ENCODE peak calls at places on chromosome 1, in seven cellular contexts. Q, A, F, X, U, G and C are unnamed samples.

GRCh38 chr1:34696230-34696629 is 58.6 kb upstream of the GJB5 start:
- DNase-seq in Q (no peak), A (peak), F (no peak), X (no peak), U (peak), G (no peak), C (no peak)

GRCh38 chr1:119647228-119647733 is 785 bp downstream of the ZNF697 start:
- DNase-seq in Q (no peak), A (peak), F (no peak), X (no peak), U (peak), G (no peak), C (no peak)

GRCh38 chr1:112704908-112705627 is 1.9 kb downstream of the RHOC start:
- DNase-seq in Q (peak), A (peak), F (peak), X (peak), U (peak), G (peak), C (peak)

GRCh38 chr1:172826096-172826741 is 167.3 kb downstream of the FASLG start:
- DNase-seq in Q (peak), A (peak), F (peak), X (peak), U (no peak), G (no peak), C (no peak)

GRCh38 chr1:110548381-110548780 is 29.4 kb upstream of the KCNA10 start:
- DNase-seq in Q (no peak), A (peak), F (no peak), X (no peak), U (no peak), G (no peak), C (no peak)

GRCh38 chr1:87897486-87897885 is 568.8 kb downstream of the LMO4 start:
- DNase-seq in Q (no peak), A (no peak), F (no peak), X (no peak), U (no peak), G (no peak), C (no peak)

GRCh38 chr1:47021070-47021469 is 2.4 kb upstream of the CYP4X1 start:
- DNase-seq in Q (no peak), A (no peak), F (no peak), X (no peak), U (no peak), G (no peak), C (no peak)

GRCh38 chr1:8629241-8630091 is 188.0 kb downstream of the RERE start:
- DNase-seq in Q (peak), A (no peak), F (peak), X (peak), U (no peak), G (peak), C (no peak)

GRCh38 chr1:203407301-203407700 is 56.4 kb upstream of the FMOD start:
- DNase-seq in Q (no peak), A (no peak), F (no peak), X (no peak), U (no peak), G (no peak), C (no peak)

GRCh38 chr1:112983540-112984131 is 27.6 kb upstream of the SLC16A1 start:
- DNase-seq in Q (no peak), A (no peak), F (no peak), X (no peak), U (no peak), G (no peak), C (no peak)

GRCh38 chr1:202164271-202165037 is 4.1 kb upstream of the PTPN7 start:
- DNase-seq in Q (no peak), A (no peak), F (no peak), X (no peak), U (peak), G (peak), C (no peak)

DNA sequence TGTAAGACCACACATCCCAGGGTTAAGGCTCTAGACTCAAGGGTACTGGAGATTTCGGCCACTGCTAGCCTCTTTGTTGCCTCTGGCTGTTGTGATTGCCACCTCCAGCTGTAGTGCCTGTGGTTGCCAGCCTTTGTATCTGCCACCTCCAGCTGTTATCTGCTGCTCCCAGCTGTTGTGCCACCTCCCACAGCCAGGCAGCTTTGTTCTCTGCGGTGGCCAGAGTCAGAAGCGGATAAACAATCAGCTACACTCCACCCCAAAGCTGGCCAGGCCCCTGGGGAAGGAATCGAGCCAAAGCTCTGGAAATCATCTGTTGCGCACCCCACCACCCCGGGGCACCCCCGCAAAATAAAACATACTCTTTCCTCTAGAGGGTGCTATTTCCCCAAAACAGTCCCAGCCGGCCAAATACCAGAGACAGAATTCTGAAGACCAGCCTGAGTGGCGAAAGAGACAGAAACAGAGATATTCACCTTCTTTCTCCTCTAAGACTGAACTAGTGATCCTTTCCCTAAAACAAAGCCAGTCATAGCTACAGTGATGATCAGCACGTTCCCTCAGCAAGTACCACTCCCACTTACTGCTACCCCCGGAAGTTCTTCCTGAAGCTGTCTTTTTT is 14.8 kb upstream of the PIGM start:
- DNase-seq in Q (no peak), A (no peak), F (peak), X (peak), U (no peak), G (no peak), C (no peak)
- H3K4me3 ChIP-seq in Q (no peak), A (no peak), F (no peak), X (peak), U (no peak), G (no peak), C (peak)

GRCh38 chr1:193059282-193060225 is at the start of the genes RO60 and UCHL5:
- DNase-seq in Q (peak), A (peak), F (peak), X (peak), U (peak), G (peak), C (peak)
- H3K4me3 ChIP-seq in Q (peak), A (peak), F (peak), X (peak), U (peak), G (peak), C (peak)

DNA sequence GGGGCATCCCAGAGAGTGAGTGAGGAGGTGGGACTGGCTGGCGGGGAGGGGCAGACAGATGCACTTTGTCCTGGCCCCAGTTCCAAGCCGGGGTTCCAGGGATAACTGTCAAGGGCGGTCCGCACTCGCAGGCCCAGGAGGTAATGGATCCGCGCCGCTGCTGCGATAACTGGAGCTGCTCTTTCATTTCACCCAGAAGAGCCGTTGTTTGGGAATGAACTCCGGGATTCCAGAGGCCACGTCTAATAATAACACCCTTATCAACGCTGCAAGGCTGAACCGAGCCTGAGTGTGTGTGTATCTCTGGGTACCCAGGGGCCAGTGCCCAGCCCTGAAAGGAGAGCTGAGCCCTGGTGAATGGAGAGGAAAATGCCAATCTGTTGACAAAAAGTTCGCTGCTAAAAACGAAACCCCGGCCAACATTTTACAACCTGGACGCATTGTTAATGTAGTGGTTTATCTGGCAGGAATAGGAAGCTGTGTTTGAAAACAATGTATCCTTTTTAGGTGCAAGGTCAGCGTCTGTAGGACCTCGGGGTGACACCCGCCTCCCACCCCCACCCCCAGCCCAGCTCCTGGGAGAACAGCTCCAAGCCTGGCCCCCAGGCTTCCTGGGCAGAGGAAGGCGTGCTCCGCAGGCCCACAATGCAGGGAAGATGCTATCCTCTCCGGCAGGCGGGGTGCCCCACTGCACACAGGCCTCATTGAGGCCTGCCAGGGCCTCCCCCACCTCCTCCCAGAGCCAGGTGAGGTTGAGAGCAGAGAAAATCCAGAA is 119.7 kb downstream of the PROX1 start:
- DNase-seq in Q (no peak), A (no peak), F (no peak), X (no peak), U (no peak), G (peak), C (no peak)
- H3K4me3 ChIP-seq in Q (no peak), A (no peak), F (no peak), X (no peak), U (no peak), G (no peak), C (no peak)

GRCh38 chr1:148362141-148362929 is 120.8 kb downstream of the PPIAL4G start:
- DNase-seq in Q (no peak), A (peak), F (no peak), X (no peak), U (no peak), G (no peak), C (no peak)
- H3K4me3 ChIP-seq in Q (no peak), A (peak), F (no peak), X (peak), U (no peak), G (peak), C (no peak)

DNA sequence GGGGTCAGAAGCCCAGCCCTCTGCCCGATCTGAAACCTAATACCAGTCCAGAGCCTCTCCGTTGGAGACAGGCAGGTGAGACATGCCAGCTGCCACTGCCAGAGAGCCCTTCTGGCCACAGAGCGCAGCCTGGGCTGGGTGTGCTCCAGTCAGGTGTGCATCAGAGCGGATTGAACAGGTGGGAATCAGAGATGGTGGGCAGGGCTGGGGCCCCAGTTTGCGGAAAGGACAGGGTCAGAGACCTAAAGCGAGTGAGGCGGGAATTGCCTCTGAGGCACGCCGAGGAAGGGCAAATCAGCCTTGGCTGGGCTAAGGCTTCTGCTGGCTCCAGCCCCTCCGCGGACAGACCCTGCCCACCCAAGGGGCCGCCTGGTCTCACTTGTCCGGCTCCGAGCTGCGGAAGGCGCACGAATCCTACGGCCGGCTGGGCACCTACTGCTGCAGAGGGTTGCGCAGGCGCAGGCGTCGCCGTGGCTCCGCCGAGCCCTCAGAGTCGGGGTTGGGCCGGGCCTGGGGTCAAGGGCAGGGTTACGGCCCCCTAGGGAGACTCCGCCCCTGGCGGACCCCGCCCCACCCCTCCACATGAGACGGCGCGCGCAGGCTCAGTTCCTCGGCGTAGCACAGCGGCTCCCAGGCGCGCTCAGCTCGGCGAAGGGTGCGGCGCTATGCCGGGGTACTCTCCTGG is 10.3 kb downstream of the CPLANE2 start:
- DNase-seq in Q (no peak), A (peak), F (no peak), X (no peak), U (no peak), G (no peak), C (no peak)
- H3K4me3 ChIP-seq in Q (no peak), A (peak), F (no peak), X (no peak), U (no peak), G (no peak), C (peak)

GRCh38 chr1:941588-942383 is 17.3 kb downstream of the NOC2L start:
- DNase-seq in Q (peak), A (peak), F (peak), X (peak), U (no peak), G (no peak), C (peak)
- H3K4me3 ChIP-seq in Q (peak), A (peak), F (peak), X (peak), U (peak), G (peak), C (peak)

DNA sequence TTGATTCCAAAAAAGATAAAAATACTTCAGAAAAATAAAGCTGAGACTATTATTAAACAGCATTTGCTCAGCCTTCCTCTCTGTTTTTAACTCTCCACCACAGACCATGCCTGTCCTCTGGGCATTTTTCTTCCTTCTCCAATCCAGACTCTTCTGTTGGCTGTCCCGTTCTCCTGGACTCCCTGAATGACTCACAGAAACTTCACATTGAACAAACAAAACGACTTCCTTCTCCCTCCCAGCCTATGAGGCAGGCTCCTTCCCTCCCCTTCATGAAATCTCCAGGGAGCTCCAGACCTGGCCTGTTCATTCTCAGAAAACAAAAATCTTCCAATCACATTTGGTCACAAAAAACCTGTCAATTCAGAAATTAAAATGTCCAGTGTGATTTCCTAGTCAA is 421.3 kb downstream of the NPHP4 start:
- DNase-seq in Q (no peak), A (no peak), F (no peak), X (no peak), U (no peak), G (no peak), C (no peak)
- H3K4me3 ChIP-seq in Q (no peak), A (no peak), F (no peak), X (no peak), U (no peak), G (no peak), C (no peak)

DNA sequence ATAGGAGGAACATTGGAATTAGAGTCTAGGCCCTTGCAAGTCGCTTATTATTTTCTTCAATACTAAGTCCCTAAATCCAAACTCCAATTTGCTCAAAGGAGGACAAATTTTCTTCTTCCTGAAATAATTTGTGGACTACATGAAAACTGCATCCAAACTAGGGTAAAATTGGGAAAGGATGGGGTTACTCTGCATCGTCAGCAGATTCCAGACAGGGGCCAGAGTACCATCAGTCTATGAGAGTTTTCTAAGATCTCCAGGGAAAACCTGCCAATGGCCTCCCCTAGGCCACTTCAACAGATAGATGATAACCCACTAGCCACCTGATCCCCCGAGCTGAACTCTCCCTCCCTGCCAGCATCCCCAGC is 494 bp downstream of the HEYL start:
- DNase-seq in Q (no peak), A (no peak), F (no peak), X (no peak), U (no peak), G (no peak), C (no peak)
- H3K4me3 ChIP-seq in Q (peak), A (no peak), F (peak), X (peak), U (no peak), G (peak), C (peak)

GRCh38 chr1:21457654-21458053 is 17.7 kb downstream of the NBPF3 start:
- DNase-seq in Q (no peak), A (no peak), F (no peak), X (no peak), U (no peak), G (no peak), C (no peak)

GRCh38 chr1:21447311-21447710 is 7.4 kb downstream of the NBPF3 start:
- DNase-seq in Q (no peak), A (no peak), F (no peak), X (no peak), U (no peak), G (no peak), C (no peak)

GRCh38 chr1:21451212-21451611 is 11.3 kb downstream of the NBPF3 start:
- DNase-seq in Q (no peak), A (peak), F (no peak), X (no peak), U (no peak), G (no peak), C (no peak)

GRCh38 chr1:21449906-21450305 is 10.0 kb downstream of the NBPF3 start:
- DNase-seq in Q (no peak), A (no peak), F (no peak), X (no peak), U (no peak), G (no peak), C (no peak)

DNA sequence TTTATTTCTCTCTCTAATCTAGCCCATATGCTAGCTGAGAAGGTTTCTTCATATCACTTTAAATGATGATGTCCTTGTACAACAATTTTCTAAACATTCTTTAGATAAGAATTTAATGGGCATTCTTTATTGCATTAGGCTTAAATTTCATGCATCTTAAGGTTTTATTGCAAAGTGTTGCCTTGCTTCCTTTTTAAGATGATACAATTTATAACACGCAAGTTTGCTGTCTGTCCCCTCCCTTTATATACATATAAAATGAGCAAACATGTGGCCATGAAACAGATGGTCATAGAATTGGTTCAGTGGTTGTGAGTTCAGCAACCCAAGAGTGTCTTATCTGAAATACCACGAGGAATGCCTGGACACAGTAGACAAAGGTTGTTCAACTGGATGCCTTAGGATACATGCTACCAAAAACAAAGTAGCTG is 12.1 kb downstream of the NBPF3 start:
- DNase-seq in Q (no peak), A (peak), F (no peak), X (no peak), U (no peak), G (no peak), C (no peak)
- H3K4me3 ChIP-seq in Q (no peak), A (no peak), F (no peak), X (no peak), U (no peak), G (no peak), C (no peak)

GRCh38 chr1:12166834-12167492 is at the start of gene TNFRSF1B:
- DNase-seq in Q (peak), A (no peak), F (no peak), X (peak), U (peak), G (peak), C (no peak)
- H3K4me3 ChIP-seq in Q (peak), A (peak), F (peak), X (peak), U (peak), G (peak), C (peak)